ENCODE peak calls at places on chromosomes 7 and 10, in eight cellular contexts. One of them, this sample, is unnamed.

GRCh38 chr10:7362451-7362850 is 48.4 kb downstream of the SFMBT2 start:
- DNase-seq in CD8-positive, alpha-beta memory T cell: no peak
- DNase-seq in HuH-7: no peak
- DNase-seq in Calu3: no peak
- DNase-seq in adrenal gland: no peak
- DNase-seq in activated T-helper 1 cell treated with Interleukin-2 at 50 U/mL for 16 hours: no peak
- DNase-seq in activated CD8-positive, alpha-beta memory T cell treated with anti-CD3 and anti-CD28 coated beads for 1 hour: no peak
- DNase-seq in ELF-1: no peak
- DNase-seq in this sample: no peak

GRCh38 chr7:537911-538634 is 18.4 kb upstream of the PDGFA start:
- DNase-seq in adrenal gland: peak; percentile 86
- DNase-seq in Calu3: peak; percentile 94
- DNase-seq in ELF-1: peak; percentile 92
- DNase-seq in HuH-7: peak; percentile 99
- DNase-seq in activated CD8-positive, alpha-beta memory T cell treated with anti-CD3 and anti-CD28 coated beads for 1 hour: no peak
- DNase-seq in activated T-helper 1 cell treated with Interleukin-2 at 50 U/mL for 16 hours: no peak
- DNase-seq in CD8-positive, alpha-beta memory T cell: no peak
- DNase-seq in this sample: peak; percentile 44

GRCh38 chr7:88300401-88300800 is 6.3 kb downstream of the STEAP4 start:
- DNase-seq in activated T-helper 1 cell treated with Interleukin-2 at 50 U/mL for 16 hours: no peak
- DNase-seq in CD8-positive, alpha-beta memory T cell: no peak
- DNase-seq in activated CD8-positive, alpha-beta memory T cell treated with anti-CD3 and anti-CD28 coated beads for 1 hour: no peak
- DNase-seq in adrenal gland: no peak
- DNase-seq in Calu3: no peak
- DNase-seq in HuH-7: no peak
- DNase-seq in ELF-1: no peak
- DNase-seq in this sample: no peak

GRCh38 chr10:129964611-129965417 is 740 bp upstream of the EBF3 start:
- DNase-seq in adrenal gland: no peak
- DNase-seq in activated T-helper 1 cell treated with Interleukin-2 at 50 U/mL for 16 hours: no peak
- DNase-seq in activated CD8-positive, alpha-beta memory T cell treated with anti-CD3 and anti-CD28 coated beads for 1 hour: no peak
- DNase-seq in CD8-positive, alpha-beta memory T cell: no peak
- DNase-seq in ELF-1: peak; percentile 68
- DNase-seq in HuH-7: no peak
- DNase-seq in Calu3: no peak
- DNase-seq in this sample: peak; percentile 20

GRCh38 chr10:105679781-105680180 is 1038.7 kb downstream of the SORCS3 start:
- DNase-seq in activated T-helper 1 cell treated with Interleukin-2 at 50 U/mL for 16 hours: no peak
- DNase-seq in Calu3: no peak
- DNase-seq in adrenal gland: no peak
- DNase-seq in ELF-1: no peak
- DNase-seq in HuH-7: no peak
- DNase-seq in activated CD8-positive, alpha-beta memory T cell treated with anti-CD3 and anti-CD28 coated beads for 1 hour: no peak
- DNase-seq in CD8-positive, alpha-beta memory T cell: no peak
- DNase-seq in this sample: no peak

GRCh38 chr10:128875030-128875744 is 591.9 kb upstream of the MGMT start:
- DNase-seq in CD8-positive, alpha-beta memory T cell: no peak
- DNase-seq in Calu3: no peak
- DNase-seq in activated T-helper 1 cell treated with Interleukin-2 at 50 U/mL for 16 hours: no peak
- DNase-seq in HuH-7: no peak
- DNase-seq in ELF-1: no peak
- DNase-seq in adrenal gland: no peak
- DNase-seq in activated CD8-positive, alpha-beta memory T cell treated with anti-CD3 and anti-CD28 coated beads for 1 hour: no peak
- DNase-seq in this sample: no peak

GRCh38 chr10:86959737-86960002 is 1.3 kb downstream of the SNCG start:
- DNase-seq in adrenal gland: no peak
- DNase-seq in activated CD8-positive, alpha-beta memory T cell treated with anti-CD3 and anti-CD28 coated beads for 1 hour: no peak
- DNase-seq in ELF-1: no peak
- DNase-seq in HuH-7: no peak
- DNase-seq in Calu3: no peak
- DNase-seq in activated T-helper 1 cell treated with Interleukin-2 at 50 U/mL for 16 hours: no peak
- DNase-seq in CD8-positive, alpha-beta memory T cell: no peak
- DNase-seq in this sample: no peak

GRCh38 chr10:132685121-132685891 is 100.6 kb downstream of the NKX6-2 start:
- DNase-seq in activated CD8-positive, alpha-beta memory T cell treated with anti-CD3 and anti-CD28 coated beads for 1 hour: no peak
- DNase-seq in ELF-1: peak; percentile 40
- DNase-seq in CD8-positive, alpha-beta memory T cell: no peak
- DNase-seq in activated T-helper 1 cell treated with Interleukin-2 at 50 U/mL for 16 hours: no peak
- DNase-seq in Calu3: peak; percentile 76
- DNase-seq in HuH-7: peak; percentile 94
- DNase-seq in adrenal gland: no peak
- DNase-seq in this sample: no peak

GRCh38 chr10:95353123-95353522 is 62.3 kb upstream of the PDLIM1 start:
- DNase-seq in activated CD8-positive, alpha-beta memory T cell treated with anti-CD3 and anti-CD28 coated beads for 1 hour: no peak
- DNase-seq in HuH-7: no peak
- DNase-seq in ELF-1: no peak
- DNase-seq in activated T-helper 1 cell treated with Interleukin-2 at 50 U/mL for 16 hours: no peak
- DNase-seq in CD8-positive, alpha-beta memory T cell: no peak
- DNase-seq in adrenal gland: no peak
- DNase-seq in Calu3: no peak
- DNase-seq in this sample: no peak

GRCh38 chr7:106442476-106442875 is 157.7 kb upstream of the NAMPT start:
- DNase-seq in ELF-1: no peak
- DNase-seq in CD8-positive, alpha-beta memory T cell: no peak
- DNase-seq in Calu3: no peak
- DNase-seq in HuH-7: no peak
- DNase-seq in activated CD8-positive, alpha-beta memory T cell treated with anti-CD3 and anti-CD28 coated beads for 1 hour: no peak
- DNase-seq in adrenal gland: no peak
- DNase-seq in activated T-helper 1 cell treated with Interleukin-2 at 50 U/mL for 16 hours: no peak
- DNase-seq in this sample: no peak

GRCh38 chr10:104643023-104643663 is 2.1 kb downstream of the SORCS3 start:
- DNase-seq in Calu3: no peak
- DNase-seq in CD8-positive, alpha-beta memory T cell: no peak
- DNase-seq in activated CD8-positive, alpha-beta memory T cell treated with anti-CD3 and anti-CD28 coated beads for 1 hour: no peak
- DNase-seq in adrenal gland: no peak
- DNase-seq in activated T-helper 1 cell treated with Interleukin-2 at 50 U/mL for 16 hours: no peak
- DNase-seq in HuH-7: no peak
- DNase-seq in ELF-1: no peak
- DNase-seq in this sample: no peak

GRCh38 chr10:125104559-125104958 is 55.8 kb downstream of the CTBP2 start:
- DNase-seq in ELF-1: no peak
- DNase-seq in Calu3: no peak
- DNase-seq in adrenal gland: no peak
- DNase-seq in HuH-7: no peak
- DNase-seq in activated T-helper 1 cell treated with Interleukin-2 at 50 U/mL for 16 hours: no peak
- DNase-seq in activated CD8-positive, alpha-beta memory T cell treated with anti-CD3 and anti-CD28 coated beads for 1 hour: no peak
- DNase-seq in CD8-positive, alpha-beta memory T cell: no peak
- DNase-seq in this sample: no peak

GRCh38 chr7:24152356-24152755 is 131.6 kb upstream of the NPY start:
- DNase-seq in ELF-1: no peak
- DNase-seq in Calu3: no peak
- DNase-seq in adrenal gland: no peak
- DNase-seq in CD8-positive, alpha-beta memory T cell: no peak
- DNase-seq in HuH-7: no peak
- DNase-seq in activated T-helper 1 cell treated with Interleukin-2 at 50 U/mL for 16 hours: no peak
- DNase-seq in activated CD8-positive, alpha-beta memory T cell treated with anti-CD3 and anti-CD28 coated beads for 1 hour: no peak
- DNase-seq in this sample: no peak

GRCh38 chr10:87562750-87563149 is 58.1 kb downstream of the MINPP1 start:
- DNase-seq in Calu3: no peak
- DNase-seq in HuH-7: no peak
- DNase-seq in activated T-helper 1 cell treated with Interleukin-2 at 50 U/mL for 16 hours: no peak
- DNase-seq in activated CD8-positive, alpha-beta memory T cell treated with anti-CD3 and anti-CD28 coated beads for 1 hour: no peak
- DNase-seq in ELF-1: no peak
- DNase-seq in adrenal gland: no peak
- DNase-seq in CD8-positive, alpha-beta memory T cell: no peak
- DNase-seq in this sample: no peak

GRCh38 chr10:77116904-77117303 is 520.7 kb downstream of the KCNMA1 start:
- DNase-seq in Calu3: no peak
- DNase-seq in CD8-positive, alpha-beta memory T cell: no peak
- DNase-seq in activated CD8-positive, alpha-beta memory T cell treated with anti-CD3 and anti-CD28 coated beads for 1 hour: no peak
- DNase-seq in HuH-7: no peak
- DNase-seq in activated T-helper 1 cell treated with Interleukin-2 at 50 U/mL for 16 hours: no peak
- DNase-seq in adrenal gland: no peak
- DNase-seq in ELF-1: no peak
- DNase-seq in this sample: no peak

GRCh38 chr10:31620236-31621151 is 301.5 kb downstream of the ZEB1 start:
- DNase-seq in CD8-positive, alpha-beta memory T cell: no peak
- DNase-seq in activated T-helper 1 cell treated with Interleukin-2 at 50 U/mL for 16 hours: no peak
- DNase-seq in HuH-7: peak; percentile 70
- DNase-seq in activated CD8-positive, alpha-beta memory T cell treated with anti-CD3 and anti-CD28 coated beads for 1 hour: no peak
- DNase-seq in ELF-1: peak; percentile 51
- DNase-seq in adrenal gland: no peak
- DNase-seq in Calu3: no peak
- DNase-seq in this sample: peak; percentile 68

GRCh38 chr10:3775671-3776551 is 9.1 kb downstream of the KLF6 start:
- DNase-seq in activated T-helper 1 cell treated with Interleukin-2 at 50 U/mL for 16 hours: no peak
- DNase-seq in activated CD8-positive, alpha-beta memory T cell treated with anti-CD3 and anti-CD28 coated beads for 1 hour: no peak
- DNase-seq in adrenal gland: no peak
- DNase-seq in HuH-7: no peak
- DNase-seq in ELF-1: peak; percentile 89
- DNase-seq in Calu3: peak; percentile 46
- DNase-seq in CD8-positive, alpha-beta memory T cell: no peak
- DNase-seq in this sample: peak; percentile 71

GRCh38 chr7:129790136-129790535 is 162.6 kb downstream of the UBE2H start:
- DNase-seq in adrenal gland: no peak
- DNase-seq in activated T-helper 1 cell treated with Interleukin-2 at 50 U/mL for 16 hours: no peak
- DNase-seq in CD8-positive, alpha-beta memory T cell: no peak
- DNase-seq in HuH-7: no peak
- DNase-seq in ELF-1: no peak
- DNase-seq in Calu3: no peak
- DNase-seq in activated CD8-positive, alpha-beta memory T cell treated with anti-CD3 and anti-CD28 coated beads for 1 hour: no peak
- DNase-seq in this sample: no peak

GRCh38 chr7:132869166-132869861 is 212.6 kb downstream of the CHCHD3 start:
- DNase-seq in CD8-positive, alpha-beta memory T cell: no peak
- DNase-seq in ELF-1: no peak
- DNase-seq in HuH-7: no peak
- DNase-seq in Calu3: no peak
- DNase-seq in activated CD8-positive, alpha-beta memory T cell treated with anti-CD3 and anti-CD28 coated beads for 1 hour: no peak
- DNase-seq in adrenal gland: no peak
- DNase-seq in activated T-helper 1 cell treated with Interleukin-2 at 50 U/mL for 16 hours: no peak
- DNase-seq in this sample: no peak

GRCh38 chr7:19405546-19405945 is 260.3 kb upstream of the FERD3L start:
- DNase-seq in activated T-helper 1 cell treated with Interleukin-2 at 50 U/mL for 16 hours: no peak
- DNase-seq in adrenal gland: no peak
- DNase-seq in HuH-7: no peak
- DNase-seq in activated CD8-positive, alpha-beta memory T cell treated with anti-CD3 and anti-CD28 coated beads for 1 hour: no peak
- DNase-seq in Calu3: no peak
- DNase-seq in ELF-1: no peak
- DNase-seq in CD8-positive, alpha-beta memory T cell: no peak
- DNase-seq in this sample: peak; percentile 85

This sample was measured in cardiac muscle cell.